ENCODE peak calls at places on chromosomes 11 and 22, in nine cellular contexts. One of them, this sample, is unnamed.

GRCh38 chr11:64969209-64969608 is 2.7 kb downstream of the MAJIN start:
- DNase-seq in H9: no peak
- DNase-seq in PC-3: peak
- DNase-seq in lower leg skin: no peak
- DNase-seq in fibroblast of pulmonary artery: peak
- DNase-seq in HCT116: no peak
- DNase-seq in right lobe of liver: no peak
- DNase-seq in cardiac muscle cell: peak
- DNase-seq in dorsolateral prefrontal cortex: no peak
- DNase-seq in this sample: no peak

GRCh38 chr11:131056036-131056435 is 139.8 kb upstream of the SNX19 start:
- DNase-seq in lower leg skin: no peak
- DNase-seq in cardiac muscle cell: no peak
- DNase-seq in fibroblast of pulmonary artery: no peak
- DNase-seq in HCT116: no peak
- DNase-seq in PC-3: no peak
- DNase-seq in right lobe of liver: no peak
- DNase-seq in dorsolateral prefrontal cortex: no peak
- DNase-seq in H9: no peak
- DNase-seq in this sample: no peak

GRCh38 chr11:116610190-116610589 is 162.6 kb downstream of the BUD13 start:
- DNase-seq in dorsolateral prefrontal cortex: no peak
- DNase-seq in right lobe of liver: peak
- DNase-seq in H9: no peak
- DNase-seq in HCT116: no peak
- DNase-seq in fibroblast of pulmonary artery: no peak
- DNase-seq in PC-3: no peak
- DNase-seq in cardiac muscle cell: no peak
- DNase-seq in lower leg skin: no peak
- DNase-seq in this sample: no peak

GRCh38 chr22:44743804-44744211 is 8.6 kb upstream of the ARHGAP8 start:
- DNase-seq in fibroblast of pulmonary artery: no peak
- DNase-seq in H9: no peak
- DNase-seq in right lobe of liver: no peak
- DNase-seq in dorsolateral prefrontal cortex: no peak
- DNase-seq in lower leg skin: no peak
- DNase-seq in HCT116: no peak
- DNase-seq in PC-3: no peak
- DNase-seq in cardiac muscle cell: no peak
- DNase-seq in this sample: no peak

GRCh38 chr22:33022231-33022630 is 36.0 kb downstream of the SYN3 start:
- DNase-seq in cardiac muscle cell: no peak
- DNase-seq in dorsolateral prefrontal cortex: no peak
- DNase-seq in lower leg skin: no peak
- DNase-seq in fibroblast of pulmonary artery: no peak
- DNase-seq in right lobe of liver: no peak
- DNase-seq in H9: no peak
- DNase-seq in HCT116: no peak
- DNase-seq in PC-3: no peak
- DNase-seq in this sample: no peak

GRCh38 chr11:5690216-5690615 is 626 bp downstream of the TRIM22 start:
- DNase-seq in dorsolateral prefrontal cortex: no peak
- DNase-seq in fibroblast of pulmonary artery: peak
- DNase-seq in H9: no peak
- DNase-seq in lower leg skin: no peak
- DNase-seq in right lobe of liver: no peak
- DNase-seq in PC-3: no peak
- DNase-seq in cardiac muscle cell: peak
- DNase-seq in HCT116: no peak
- DNase-seq in this sample: no peak

GRCh38 chr22:38713921-38714320 is 8.2 kb downstream of the GTPBP1 start:
- DNase-seq in dorsolateral prefrontal cortex: no peak
- DNase-seq in HCT116: no peak
- DNase-seq in cardiac muscle cell: no peak
- DNase-seq in H9: no peak
- DNase-seq in PC-3: no peak
- DNase-seq in right lobe of liver: no peak
- DNase-seq in lower leg skin: no peak
- DNase-seq in fibroblast of pulmonary artery: no peak
- DNase-seq in this sample: no peak

GRCh38 chr11:70826541-70826943 is 425.8 kb downstream of the SHANK2 start:
- DNase-seq in dorsolateral prefrontal cortex: peak
- DNase-seq in lower leg skin: no peak
- DNase-seq in fibroblast of pulmonary artery: no peak
- DNase-seq in right lobe of liver: no peak
- DNase-seq in cardiac muscle cell: peak
- DNase-seq in PC-3: no peak
- DNase-seq in H9: peak
- DNase-seq in HCT116: no peak
- DNase-seq in this sample: no peak

GRCh38 chr11:80613630-80614029 is 1172.8 kb upstream of the TENM4 start:
- DNase-seq in fibroblast of pulmonary artery: no peak
- DNase-seq in HCT116: no peak
- DNase-seq in lower leg skin: no peak
- DNase-seq in dorsolateral prefrontal cortex: no peak
- DNase-seq in right lobe of liver: no peak
- DNase-seq in H9: no peak
- DNase-seq in PC-3: no peak
- DNase-seq in cardiac muscle cell: no peak
- DNase-seq in this sample: no peak

GRCh38 chr11:128627666-128628342 is 40.4 kb upstream of the ETS1 start:
- DNase-seq in right lobe of liver: no peak
- DNase-seq in fibroblast of pulmonary artery: no peak
- DNase-seq in lower leg skin: no peak
- DNase-seq in dorsolateral prefrontal cortex: no peak
- DNase-seq in H9: no peak
- DNase-seq in PC-3: no peak
- DNase-seq in cardiac muscle cell: no peak
- DNase-seq in HCT116: no peak
- DNase-seq in this sample: no peak

GRCh38 chr11:18720086-18720810 is 5.7 kb downstream of the IGSF22 start:
- DNase-seq in PC-3: no peak
- DNase-seq in lower leg skin: no peak
- DNase-seq in HCT116: no peak
- DNase-seq in fibroblast of pulmonary artery: no peak
- DNase-seq in dorsolateral prefrontal cortex: no peak
- DNase-seq in cardiac muscle cell: peak
- DNase-seq in H9: no peak
- DNase-seq in right lobe of liver: no peak
- DNase-seq in this sample: no peak

GRCh38 chr11:132886335-132886734 is 646.0 kb downstream of the OPCML start:
- DNase-seq in lower leg skin: no peak
- DNase-seq in fibroblast of pulmonary artery: peak
- DNase-seq in dorsolateral prefrontal cortex: no peak
- DNase-seq in PC-3: no peak
- DNase-seq in H9: no peak
- DNase-seq in HCT116: no peak
- DNase-seq in right lobe of liver: no peak
- DNase-seq in cardiac muscle cell: peak
- DNase-seq in this sample: no peak

GRCh38 chr22:40183029-40183581 is 5.4 kb downstream of the TNRC6B start:
- DNase-seq in dorsolateral prefrontal cortex: no peak
- DNase-seq in fibroblast of pulmonary artery: peak
- DNase-seq in H9: no peak
- DNase-seq in HCT116: no peak
- DNase-seq in lower leg skin: no peak
- DNase-seq in PC-3: peak
- DNase-seq in right lobe of liver: no peak
- DNase-seq in cardiac muscle cell: peak
- DNase-seq in this sample: no peak

GRCh38 chr11:15278129-15278528 is 163.4 kb downstream of the INSC start:
- DNase-seq in cardiac muscle cell: peak
- DNase-seq in PC-3: no peak
- DNase-seq in right lobe of liver: no peak
- DNase-seq in H9: no peak
- DNase-seq in HCT116: no peak
- DNase-seq in dorsolateral prefrontal cortex: no peak
- DNase-seq in lower leg skin: no peak
- DNase-seq in fibroblast of pulmonary artery: peak
- DNase-seq in this sample: no peak

GRCh38 chr22:46798366-46799057 is 36.1 kb downstream of the TBC1D22A start:
- DNase-seq in lower leg skin: no peak
- DNase-seq in right lobe of liver: peak
- DNase-seq in H9: peak
- DNase-seq in cardiac muscle cell: peak
- DNase-seq in dorsolateral prefrontal cortex: peak
- DNase-seq in HCT116: peak
- DNase-seq in fibroblast of pulmonary artery: peak
- DNase-seq in PC-3: peak
- DNase-seq in this sample: peak

GRCh38 chr22:46798041-46798365 is 35.6 kb downstream of the TBC1D22A start:
- DNase-seq in H9: no peak
- DNase-seq in HCT116: no peak
- DNase-seq in fibroblast of pulmonary artery: no peak
- DNase-seq in PC-3: no peak
- DNase-seq in dorsolateral prefrontal cortex: no peak
- DNase-seq in right lobe of liver: no peak
- DNase-seq in cardiac muscle cell: no peak
- DNase-seq in lower leg skin: no peak
- DNase-seq in this sample: no peak

GRCh38 chr22:46796566-46797195 is 34.2 kb downstream of the TBC1D22A start:
- DNase-seq in right lobe of liver: no peak
- DNase-seq in HCT116: no peak
- DNase-seq in dorsolateral prefrontal cortex: no peak
- DNase-seq in cardiac muscle cell: no peak
- DNase-seq in PC-3: no peak
- DNase-seq in fibroblast of pulmonary artery: no peak
- DNase-seq in H9: no peak
- DNase-seq in lower leg skin: no peak
- DNase-seq in this sample: no peak

GRCh38 chr22:46795845-46796565 is 33.6 kb downstream of the TBC1D22A start:
- DNase-seq in lower leg skin: no peak
- DNase-seq in HCT116: no peak
- DNase-seq in PC-3: no peak
- DNase-seq in fibroblast of pulmonary artery: no peak
- DNase-seq in right lobe of liver: no peak
- DNase-seq in cardiac muscle cell: no peak
- DNase-seq in H9: no peak
- DNase-seq in dorsolateral prefrontal cortex: no peak
- DNase-seq in this sample: no peak

GRCh38 chr22:46797355-46797754 is 34.9 kb downstream of the TBC1D22A start:
- DNase-seq in lower leg skin: no peak
- DNase-seq in fibroblast of pulmonary artery: peak
- DNase-seq in right lobe of liver: no peak
- DNase-seq in H9: no peak
- DNase-seq in cardiac muscle cell: peak
- DNase-seq in PC-3: peak
- DNase-seq in HCT116: no peak
- DNase-seq in dorsolateral prefrontal cortex: no peak
- DNase-seq in this sample: peak
- TF ChIP-seq CTCF in lower leg skin: no peak
- TF ChIP-seq CTCF in fibroblast of pulmonary artery: peak
- TF ChIP-seq CTCF in right lobe of liver: peak
- TF ChIP-seq CTCF in H9: peak
- TF ChIP-seq CTCF in cardiac muscle cell: peak
- TF ChIP-seq CTCF in PC-3: peak
- TF ChIP-seq CTCF in HCT116: peak
- TF ChIP-seq CTCF in dorsolateral prefrontal cortex: no peak
- TF ChIP-seq CTCF in this sample: no peak

DNA sequence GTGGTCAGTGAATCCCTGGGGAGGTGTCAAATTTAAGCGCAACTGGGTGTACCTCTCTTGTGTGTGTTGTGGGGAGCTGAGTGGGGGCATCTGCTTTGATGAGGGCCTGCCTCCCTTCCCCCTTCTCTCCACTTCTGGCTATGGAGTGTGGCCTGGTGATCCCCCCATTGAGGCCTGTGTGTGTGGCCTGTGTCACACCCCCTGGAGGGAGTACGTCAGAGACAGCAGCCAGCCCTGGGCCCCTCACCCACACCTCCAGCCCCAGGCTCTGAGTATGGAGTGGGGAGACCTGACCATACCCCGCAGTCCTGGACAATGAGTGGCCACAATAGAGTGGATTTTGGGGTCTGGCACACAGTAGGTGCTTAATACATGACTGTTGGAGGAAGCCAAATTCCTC is 51.4 kb upstream of the EIF3D start:
- DNase-seq in PC-3: no peak
- DNase-seq in HCT116: no peak
- DNase-seq in dorsolateral prefrontal cortex: no peak
- DNase-seq in lower leg skin: no peak
- DNase-seq in H9: no peak
- DNase-seq in cardiac muscle cell: no peak
- DNase-seq in fibroblast of pulmonary artery: no peak
- DNase-seq in right lobe of liver: no peak
- DNase-seq in this sample: no peak
- TF ChIP-seq CTCF in PC-3: no peak
- TF ChIP-seq CTCF in HCT116: no peak
- TF ChIP-seq CTCF in dorsolateral prefrontal cortex: no peak
- TF ChIP-seq CTCF in lower leg skin: no peak
- TF ChIP-seq CTCF in H9: no peak
- TF ChIP-seq CTCF in cardiac muscle cell: no peak
- TF ChIP-seq CTCF in fibroblast of pulmonary artery: no peak
- TF ChIP-seq CTCF in right lobe of liver: no peak
- TF ChIP-seq CTCF in this sample: no peak

GRCh38 chr11:14045417-14045816 is 82.9 kb downstream of the SPON1 start:
- DNase-seq in dorsolateral prefrontal cortex: no peak
- DNase-seq in lower leg skin: no peak
- DNase-seq in right lobe of liver: no peak
- DNase-seq in HCT116: no peak
- DNase-seq in H9: no peak
- DNase-seq in fibroblast of pulmonary artery: no peak
- DNase-seq in cardiac muscle cell: no peak
- DNase-seq in PC-3: no peak
- DNase-seq in this sample: no peak

GRCh38 chr11:14041565-14041964 is 79.0 kb downstream of the SPON1 start:
- DNase-seq in cardiac muscle cell: no peak
- DNase-seq in right lobe of liver: no peak
- DNase-seq in PC-3: no peak
- DNase-seq in HCT116: no peak
- DNase-seq in lower leg skin: no peak
- DNase-seq in H9: no peak
- DNase-seq in fibroblast of pulmonary artery: no peak
- DNase-seq in dorsolateral prefrontal cortex: no peak
- DNase-seq in this sample: no peak

GRCh38 chr11:14042686-14043440 is 80.3 kb downstream of the SPON1 start:
- DNase-seq in right lobe of liver: no peak
- DNase-seq in dorsolateral prefrontal cortex: no peak
- DNase-seq in PC-3: no peak
- DNase-seq in lower leg skin: no peak
- DNase-seq in HCT116: no peak
- DNase-seq in cardiac muscle cell: no peak
- DNase-seq in fibroblast of pulmonary artery: no peak
- DNase-seq in H9: no peak
- DNase-seq in this sample: no peak

GRCh38 chr11:14036495-14036894 is 74.0 kb downstream of the SPON1 start:
- DNase-seq in fibroblast of pulmonary artery: no peak
- DNase-seq in PC-3: peak
- DNase-seq in cardiac muscle cell: no peak
- DNase-seq in H9: no peak
- DNase-seq in lower leg skin: no peak
- DNase-seq in HCT116: no peak
- DNase-seq in dorsolateral prefrontal cortex: no peak
- DNase-seq in right lobe of liver: no peak
- DNase-seq in this sample: no peak

GRCh38 chr11:14041040-14041439 is 78.5 kb downstream of the SPON1 start:
- DNase-seq in PC-3: peak
- DNase-seq in lower leg skin: no peak
- DNase-seq in HCT116: peak
- DNase-seq in H9: no peak
- DNase-seq in dorsolateral prefrontal cortex: no peak
- DNase-seq in cardiac muscle cell: peak
- DNase-seq in fibroblast of pulmonary artery: no peak
- DNase-seq in right lobe of liver: no peak
- DNase-seq in this sample: no peak
- TF ChIP-seq CTCF in PC-3: peak
- TF ChIP-seq CTCF in lower leg skin: no peak
- TF ChIP-seq CTCF in HCT116: peak
- TF ChIP-seq CTCF in H9: peak
- TF ChIP-seq CTCF in dorsolateral prefrontal cortex: no peak
- TF ChIP-seq CTCF in cardiac muscle cell: peak
- TF ChIP-seq CTCF in fibroblast of pulmonary artery: peak
- TF ChIP-seq CTCF in right lobe of liver: no peak
- TF ChIP-seq CTCF in this sample: peak

GRCh38 chr11:74443071-74443864 is 24.1 kb downstream of the KCNE3 start:
- DNase-seq in right lobe of liver: peak
- DNase-seq in fibroblast of pulmonary artery: peak
- DNase-seq in PC-3: peak
- DNase-seq in dorsolateral prefrontal cortex: no peak
- DNase-seq in cardiac muscle cell: peak
- DNase-seq in H9: no peak
- DNase-seq in lower leg skin: no peak
- DNase-seq in HCT116: peak
- DNase-seq in this sample: peak
- TF ChIP-seq CTCF in right lobe of liver: peak
- TF ChIP-seq CTCF in fibroblast of pulmonary artery: peak
- TF ChIP-seq CTCF in PC-3: peak
- TF ChIP-seq CTCF in dorsolateral prefrontal cortex: no peak
- TF ChIP-seq CTCF in cardiac muscle cell: no peak
- TF ChIP-seq CTCF in H9: no peak
- TF ChIP-seq CTCF in lower leg skin: no peak
- TF ChIP-seq CTCF in HCT116: peak
- TF ChIP-seq CTCF in this sample: no peak